ENCODE peak calls at places on chromosomes 5 and 9, in five cellular contexts. One of them, this sample, is unnamed.

GRCh38 chr9:93577045-93577939 is 908 bp downstream of the PHF2 start:
- DNase-seq in heart left ventricle: peak
- DNase-seq in DND-41: peak
- DNase-seq in lower lobe of right lung: peak
- DNase-seq in ovary: peak
- DNase-seq in this sample: peak

GRCh38 chr5:129118405-129118804 is 23.9 kb downstream of the ISOC1 start:
- DNase-seq in lower lobe of right lung: no peak
- DNase-seq in ovary: no peak
- DNase-seq in DND-41: no peak
- DNase-seq in heart left ventricle: no peak
- DNase-seq in this sample: no peak

GRCh38 chr5:493251-493701 is 31.0 kb downstream of the SLC9A3 start:
- DNase-seq in DND-41: no peak
- DNase-seq in lower lobe of right lung: no peak
- DNase-seq in heart left ventricle: no peak
- DNase-seq in ovary: no peak
- DNase-seq in this sample: no peak

GRCh38 chr5:135493406-135494180 is 41.4 kb upstream of the TIFAB start:
- DNase-seq in DND-41: no peak
- DNase-seq in ovary: no peak
- DNase-seq in lower lobe of right lung: no peak
- DNase-seq in heart left ventricle: no peak
- DNase-seq in this sample: no peak

GRCh38 chr5:140828402-140828737 is 610 bp downstream of the PCDHA6 start:
- DNase-seq in DND-41: no peak
- DNase-seq in ovary: no peak
- DNase-seq in lower lobe of right lung: no peak
- DNase-seq in heart left ventricle: no peak
- DNase-seq in this sample: no peak

GRCh38 chr9:117232266-117232665 is 182.6 kb downstream of the ASTN2 start:
- DNase-seq in lower lobe of right lung: no peak
- DNase-seq in DND-41: no peak
- DNase-seq in heart left ventricle: no peak
- DNase-seq in ovary: no peak
- DNase-seq in this sample: no peak

GRCh38 chr5:149166591-149167100 is 25.4 kb downstream of the ABLIM3 start:
- DNase-seq in lower lobe of right lung: no peak
- DNase-seq in DND-41: no peak
- DNase-seq in heart left ventricle: no peak
- DNase-seq in ovary: no peak
- DNase-seq in this sample: no peak

GRCh38 chr5:146366904-146367303 is 28.3 kb downstream of the POU4F3 start:
- DNase-seq in lower lobe of right lung: no peak
- DNase-seq in ovary: no peak
- DNase-seq in heart left ventricle: no peak
- DNase-seq in DND-41: no peak
- DNase-seq in this sample: no peak

GRCh38 chr5:58365791-58366190 is 94.1 kb downstream of the PLK2 start:
- DNase-seq in lower lobe of right lung: no peak
- DNase-seq in ovary: no peak
- DNase-seq in heart left ventricle: no peak
- DNase-seq in DND-41: no peak
- DNase-seq in this sample: no peak

GRCh38 chr5:168579206-168579986 is at the start of gene PANK3:
- DNase-seq in ovary: peak
- DNase-seq in DND-41: peak
- DNase-seq in heart left ventricle: peak
- DNase-seq in lower lobe of right lung: peak
- DNase-seq in this sample: peak

GRCh38 chr5:168587987-168588386 is 8.8 kb upstream of the PANK3 start:
- DNase-seq in ovary: no peak
- DNase-seq in heart left ventricle: no peak
- DNase-seq in lower lobe of right lung: no peak
- DNase-seq in DND-41: no peak
- DNase-seq in this sample: no peak

GRCh38 chr5:168579987-168580508 is 880 bp upstream of the PANK3 start:
- DNase-seq in lower lobe of right lung: no peak
- DNase-seq in ovary: no peak
- DNase-seq in heart left ventricle: no peak
- DNase-seq in DND-41: peak
- DNase-seq in this sample: no peak

GRCh38 chr5:168585119-168585912 is 6.1 kb upstream of the PANK3 start:
- DNase-seq in lower lobe of right lung: no peak
- DNase-seq in heart left ventricle: no peak
- DNase-seq in ovary: no peak
- DNase-seq in DND-41: no peak
- DNase-seq in this sample: no peak

DNA sequence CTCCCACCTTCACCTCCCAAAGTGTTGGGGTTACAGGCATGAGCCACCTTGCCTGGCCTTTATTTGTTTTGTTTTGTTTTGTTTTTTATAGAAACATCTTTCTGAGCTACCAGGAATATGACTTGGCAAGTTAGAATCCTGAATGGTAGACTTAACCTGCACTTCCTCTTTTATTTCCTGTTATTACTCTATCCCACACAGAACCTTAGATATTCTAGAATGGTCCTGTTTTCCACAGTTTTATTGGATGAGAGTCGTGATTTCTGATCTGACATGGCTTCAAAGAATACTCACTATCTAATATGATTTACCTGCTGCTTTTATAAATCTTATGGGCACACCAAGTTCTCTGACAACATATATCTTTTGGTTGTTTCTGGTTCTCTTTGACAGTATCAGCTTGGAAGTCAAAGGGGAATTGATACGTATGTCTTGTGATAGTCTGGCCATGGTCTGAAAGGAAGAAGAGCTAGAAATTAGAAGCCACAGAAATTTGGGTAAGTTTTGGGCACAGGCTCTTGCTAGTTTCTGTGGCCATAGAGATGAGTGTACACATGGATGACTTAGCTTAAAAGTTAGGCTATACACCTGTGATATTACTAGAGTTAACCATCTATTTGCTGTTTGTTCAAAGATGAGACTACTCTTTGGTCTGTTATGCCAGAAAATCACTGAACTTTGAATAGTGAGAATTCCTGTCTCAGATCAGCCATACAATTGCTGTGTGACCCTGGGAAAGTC is 4.7 kb upstream of the PANK3 start:
- DNase-seq in ovary: no peak
- DNase-seq in lower lobe of right lung: no peak
- DNase-seq in heart left ventricle: no peak
- DNase-seq in DND-41: no peak
- DNase-seq in this sample: no peak
- H3K27ac ChIP-seq in ovary: no peak
- H3K27ac ChIP-seq in lower lobe of right lung: no peak
- H3K27ac ChIP-seq in heart left ventricle: no peak
- H3K27ac ChIP-seq in DND-41: no peak
- H3K27ac ChIP-seq in this sample: no peak

GRCh38 chr9:124197177-124198095 is 60.3 kb upstream of the NEK6 start:
- DNase-seq in heart left ventricle: peak
- DNase-seq in ovary: no peak
- DNase-seq in lower lobe of right lung: peak
- DNase-seq in DND-41: no peak
- DNase-seq in this sample: no peak
- TF ChIP-seq CTCF in heart left ventricle: no peak
- TF ChIP-seq CTCF in ovary: no peak
- TF ChIP-seq CTCF in lower lobe of right lung: no peak
- TF ChIP-seq CTCF in DND-41: no peak
- TF ChIP-seq CTCF in this sample: no peak

GRCh38 chr9:98789765-98790600 is 6.4 kb downstream of the ANKS6 start:
- DNase-seq in DND-41: no peak
- DNase-seq in lower lobe of right lung: no peak
- DNase-seq in ovary: peak
- DNase-seq in heart left ventricle: no peak
- DNase-seq in this sample: no peak

GRCh38 chr9:98787766-98788335 is 8.5 kb downstream of the ANKS6 start:
- DNase-seq in lower lobe of right lung: no peak
- DNase-seq in DND-41: no peak
- DNase-seq in ovary: no peak
- DNase-seq in heart left ventricle: no peak
- DNase-seq in this sample: no peak

GRCh38 chr9:98785333-98785933 is 10.9 kb downstream of the ANKS6 start:
- DNase-seq in ovary: no peak
- DNase-seq in DND-41: no peak
- DNase-seq in heart left ventricle: no peak
- DNase-seq in lower lobe of right lung: no peak
- DNase-seq in this sample: no peak

GRCh38 chr9:98784855-98785254 is 11.5 kb downstream of the ANKS6 start:
- DNase-seq in heart left ventricle: no peak
- DNase-seq in lower lobe of right lung: no peak
- DNase-seq in DND-41: no peak
- DNase-seq in ovary: no peak
- DNase-seq in this sample: no peak

GRCh38 chr9:98786750-98787510 is 9.4 kb downstream of the ANKS6 start:
- DNase-seq in heart left ventricle: no peak
- DNase-seq in lower lobe of right lung: no peak
- DNase-seq in ovary: no peak
- DNase-seq in DND-41: no peak
- DNase-seq in this sample: no peak
- H3K27ac ChIP-seq in heart left ventricle: no peak
- H3K27ac ChIP-seq in lower lobe of right lung: no peak
- H3K27ac ChIP-seq in ovary: no peak
- H3K27ac ChIP-seq in DND-41: no peak
- H3K27ac ChIP-seq in this sample: no peak

GRCh38 chr5:102975457-102976182 is 144.3 kb downstream of the GIN1 start:
- DNase-seq in ovary: no peak
- DNase-seq in heart left ventricle: no peak
- DNase-seq in lower lobe of right lung: no peak
- DNase-seq in DND-41: no peak
- DNase-seq in this sample: no peak

GRCh38 chr5:102975040-102975439 is 144.9 kb downstream of the GIN1 start:
- DNase-seq in heart left ventricle: no peak
- DNase-seq in lower lobe of right lung: no peak
- DNase-seq in ovary: no peak
- DNase-seq in DND-41: no peak
- DNase-seq in this sample: no peak

GRCh38 chr5:102974177-102974576 is 145.8 kb downstream of the GIN1 start:
- DNase-seq in heart left ventricle: no peak
- DNase-seq in ovary: no peak
- DNase-seq in DND-41: no peak
- DNase-seq in lower lobe of right lung: no peak
- DNase-seq in this sample: no peak

DNA sequence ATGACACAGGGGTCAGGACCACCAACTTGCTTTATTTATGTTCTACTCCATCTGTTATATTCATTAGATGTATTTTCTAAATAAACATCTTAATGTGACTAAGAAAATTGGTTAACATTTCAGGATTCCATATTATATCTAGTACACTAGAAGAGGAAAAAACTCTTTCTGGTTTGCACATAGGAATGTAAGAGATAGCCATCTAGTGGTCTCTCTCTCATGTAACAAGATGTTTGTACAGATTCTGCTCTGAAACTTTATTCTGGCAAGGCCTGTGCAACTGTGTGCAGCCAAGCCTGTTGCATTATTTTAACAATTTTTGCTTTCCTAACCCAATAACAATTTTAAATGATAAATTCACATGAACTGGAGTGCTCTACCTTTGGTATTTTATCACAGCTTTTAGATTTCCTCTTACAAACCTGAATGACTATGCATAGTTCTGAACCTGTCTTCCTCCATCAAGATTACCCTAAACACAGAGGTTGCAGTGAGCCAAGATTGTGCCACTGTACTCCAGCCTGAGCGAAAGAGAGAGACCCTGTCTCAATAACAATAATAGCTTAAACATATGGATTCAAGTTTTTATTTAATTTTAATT is 148.1 kb downstream of the GIN1 start:
- DNase-seq in lower lobe of right lung: no peak
- DNase-seq in ovary: no peak
- DNase-seq in heart left ventricle: no peak
- DNase-seq in DND-41: no peak
- DNase-seq in this sample: no peak
- TF ChIP-seq CTCF in lower lobe of right lung: peak
- TF ChIP-seq CTCF in ovary: peak
- TF ChIP-seq CTCF in heart left ventricle: peak
- TF ChIP-seq CTCF in DND-41: peak
- TF ChIP-seq CTCF in this sample: no peak

DNA sequence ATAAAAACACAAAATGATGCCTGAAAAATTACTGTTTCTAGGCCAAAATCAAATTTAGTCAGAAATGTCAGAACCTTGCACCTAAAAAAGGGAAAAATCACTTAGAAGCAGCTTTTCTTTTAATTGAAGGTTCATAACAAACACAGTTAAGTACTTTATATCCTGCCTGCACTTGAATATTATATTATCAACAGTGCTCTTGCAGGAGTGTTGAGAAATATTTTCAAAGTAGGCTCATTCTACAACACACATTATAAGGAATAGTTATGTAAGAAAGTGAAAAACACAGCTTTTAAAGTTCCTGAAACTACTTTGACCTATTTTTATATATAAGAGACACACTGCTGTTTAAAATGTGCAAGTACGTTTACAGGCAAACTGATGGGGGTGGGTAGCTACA is 8.3 kb downstream of the EDIL3 start:
- DNase-seq in heart left ventricle: no peak
- DNase-seq in lower lobe of right lung: no peak
- DNase-seq in ovary: no peak
- DNase-seq in DND-41: no peak
- DNase-seq in this sample: no peak
- H3K27ac ChIP-seq in heart left ventricle: no peak
- H3K27ac ChIP-seq in lower lobe of right lung: no peak
- H3K27ac ChIP-seq in ovary: no peak
- H3K27ac ChIP-seq in DND-41: no peak
- H3K27ac ChIP-seq in this sample: no peak

GRCh38 chr9:20622330-20623020 is at the start of gene MLLT3:
- DNase-seq in heart left ventricle: peak
- DNase-seq in DND-41: peak
- DNase-seq in lower lobe of right lung: peak
- DNase-seq in ovary: peak
- DNase-seq in this sample: peak
- TF ChIP-seq CTCF in heart left ventricle: no peak
- TF ChIP-seq CTCF in DND-41: peak
- TF ChIP-seq CTCF in lower lobe of right lung: no peak
- TF ChIP-seq CTCF in ovary: peak
- TF ChIP-seq CTCF in this sample: no peak

This sample was measured in suprapubic skin.